ENCODE peak calls at places on chromosomes 4 and X, in four cellular contexts. U, Y, A and T are unnamed samples.

GRCh38 chrX:39149761-39150160 is 348.5 kb downstream of the MID1IP1 start:
- DNase-seq in U (peak), Y (peak), A (peak), T (peak)

GRCh38 chr4:173013232-173013932 is 155.2 kb upstream of the GALNT7 start:
- DNase-seq in U (peak), Y (no peak), A (peak), T (peak)

GRCh38 chr4:182842991-182843390 is 74.2 kb downstream of the DCTD start:
- DNase-seq in U (no peak), Y (no peak), A (no peak), T (no peak)

GRCh38 chr4:153452661-153453378 is 13.3 kb upstream of the TMEM131L start:
- DNase-seq in U (no peak), Y (no peak), A (no peak), T (no peak)

GRCh38 chr4:30094866-30095265 is 625.3 kb upstream of the PCDH7 start:
- DNase-seq in U (no peak), Y (no peak), A (no peak), T (peak)

GRCh38 chr4:130043796-130044195 is 947.8 kb downstream of the C4orf33 start:
- DNase-seq in U (no peak), Y (no peak), A (no peak), T (no peak)

GRCh38 chr4:173051697-173052096 is 116.9 kb upstream of the GALNT7 start:
- DNase-seq in U (no peak), Y (no peak), A (no peak), T (no peak)

GRCh38 chrX:119234931-119235555 is 1.0 kb upstream of the PGRMC1 start:
- DNase-seq in U (peak), Y (no peak), A (peak), T (no peak)

GRCh38 chrX:64093761-64094160 is 111.7 kb downstream of the AMER1 start:
- DNase-seq in U (no peak), Y (no peak), A (peak), T (no peak)

GRCh38 chr4:15929555-15929954 is 9.0 kb downstream of the FGFBP1 start:
- DNase-seq in U (no peak), Y (no peak), A (no peak), T (no peak)

GRCh38 chr4:88880501-88881226 is 176.3 kb downstream of the FAM13A start:
- DNase-seq in U (no peak), Y (no peak), A (no peak), T (peak)

GRCh38 chr4:76215120-76215519 is 1.5 kb upstream of the SCARB2 start:
- DNase-seq in U (no peak), Y (no peak), A (no peak), T (no peak)

GRCh38 chrX:85243761-85244410 is at the start of the genes SATL1 and ZNF711:
- DNase-seq in U (peak), Y (peak), A (peak), T (peak)

GRCh38 chrX:75968293-75968692 is 183.2 kb upstream of the MAGEE2 start:
- DNase-seq in U (peak), Y (no peak), A (no peak), T (no peak)

GRCh38 chrX:54386314-54386713 is 28.5 kb upstream of the WNK3 start:
- DNase-seq in U (no peak), Y (no peak), A (no peak), T (no peak)

GRCh38 chr4:2797545-2798305 is 4.8 kb downstream of the SH3BP2 start:
- DNase-seq in U (peak), Y (peak), A (no peak), T (no peak)

GRCh38 chr4:46389301-46389761 is 597 bp downstream of the GABRA2 start:
- DNase-seq in U (peak), Y (no peak), A (peak), T (peak)

GRCh38 chrX:119236599-119237525 is 777 bp downstream of the PGRMC1 start:
- DNase-seq in U (peak), Y (peak), A (peak), T (peak)

GRCh38 chr4:103091601-103092223 is 7.9 kb downstream of the BDH2 start:
- DNase-seq in U (peak), Y (no peak), A (peak), T (peak)

GRCh38 chr4:144178414-144178813 is 37.9 kb upstream of the GYPA start:
- DNase-seq in U (no peak), Y (no peak), A (no peak), T (no peak)

GRCh38 chr4:185535818-185536729 is 767 bp upstream of the PDLIM3 start:
- DNase-seq in U (no peak), Y (no peak), A (peak), T (peak)
- H3K4me3 ChIP-seq in U (peak), Y (peak), A (peak), T (peak)

DNA sequence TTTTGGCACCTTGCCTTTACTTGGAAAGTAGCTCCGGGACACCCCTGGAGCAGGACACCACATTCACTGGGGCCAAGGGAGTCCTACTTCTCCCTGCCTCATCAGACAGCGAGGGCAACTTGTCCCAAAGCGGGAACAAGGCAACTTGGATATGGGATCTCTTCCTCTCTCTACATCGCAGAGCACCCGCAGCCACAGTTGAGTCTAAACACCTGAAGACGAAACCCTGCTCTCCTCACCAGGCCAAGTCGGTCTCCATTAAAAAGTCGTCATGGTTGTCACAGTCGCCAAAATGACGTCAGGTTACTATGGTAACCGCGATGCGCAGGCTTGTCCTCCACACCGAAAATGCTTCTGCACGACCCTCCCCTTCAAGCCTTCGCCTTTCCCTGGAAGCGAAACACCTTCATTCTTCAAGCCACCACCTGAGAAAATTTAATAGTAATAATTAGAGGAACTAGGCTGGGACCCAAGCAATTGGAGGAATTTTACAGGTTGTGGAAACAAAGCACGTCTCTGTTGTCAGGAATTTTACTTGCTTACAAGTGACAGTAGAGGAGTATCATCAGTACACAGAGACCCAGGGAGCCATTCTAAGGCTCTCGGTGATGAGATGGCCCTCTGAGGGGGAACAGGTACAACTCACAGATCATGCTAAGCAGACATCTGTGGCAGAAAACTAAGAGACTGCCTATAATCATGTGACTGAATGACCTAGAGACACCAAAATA is 30.5 kb upstream of the TCEAL4 start:
- DNase-seq in U (peak), Y (no peak), A (no peak), T (peak)
- H3K4me3 ChIP-seq in U (peak), Y (peak), A (no peak), T (peak)

GRCh38 chr4:52372269-52372668 is 286.8 kb downstream of the USP46 start:
- DNase-seq in U (no peak), Y (no peak), A (no peak), T (no peak)
- H3K4me3 ChIP-seq in U (no peak), Y (no peak), A (no peak), T (no peak)

GRCh38 chr4:25915359-25915716 is 1.3 kb downstream of the SMIM20 start:
- DNase-seq in U (no peak), Y (no peak), A (no peak), T (peak)
- H3K4me3 ChIP-seq in U (no peak), Y (no peak), A (peak), T (no peak)

GRCh38 chrX:281166-281999 is at the start of gene PLCXD1:
- DNase-seq in U (no peak), Y (peak), A (peak), T (peak)
- H3K4me3 ChIP-seq in U (no peak), Y (peak), A (peak), T (peak)

GRCh38 chr4:134200811-134201215 is 776 bp downstream of the PABPC4L start:
- DNase-seq in U (no peak), Y (peak), A (no peak), T (no peak)
- H3K4me3 ChIP-seq in U (no peak), Y (peak), A (peak), T (peak)

GRCh38 chrX:87732133-87732532 is 214.5 kb downstream of the KLHL4 start:
- DNase-seq in U (no peak), Y (no peak), A (no peak), T (no peak)

GRCh38 chrX:87728459-87728858 is 210.9 kb downstream of the KLHL4 start:
- DNase-seq in U (no peak), Y (no peak), A (no peak), T (no peak)

GRCh38 chrX:87727615-87728014 is 210.0 kb downstream of the KLHL4 start:
- DNase-seq in U (no peak), Y (no peak), A (no peak), T (no peak)

GRCh38 chrX:87728024-87728423 is 210.4 kb downstream of the KLHL4 start:
- DNase-seq in U (no peak), Y (no peak), A (no peak), T (no peak)
- H3K4me3 ChIP-seq in U (no peak), Y (no peak), A (no peak), T (no peak)

GRCh38 chrX:150459168-150459567 is 96.1 kb downstream of the MAMLD1 start:
- DNase-seq in U (no peak), Y (no peak), A (no peak), T (no peak)
- H3K4me3 ChIP-seq in U (no peak), Y (no peak), A (no peak), T (no peak)

DNA sequence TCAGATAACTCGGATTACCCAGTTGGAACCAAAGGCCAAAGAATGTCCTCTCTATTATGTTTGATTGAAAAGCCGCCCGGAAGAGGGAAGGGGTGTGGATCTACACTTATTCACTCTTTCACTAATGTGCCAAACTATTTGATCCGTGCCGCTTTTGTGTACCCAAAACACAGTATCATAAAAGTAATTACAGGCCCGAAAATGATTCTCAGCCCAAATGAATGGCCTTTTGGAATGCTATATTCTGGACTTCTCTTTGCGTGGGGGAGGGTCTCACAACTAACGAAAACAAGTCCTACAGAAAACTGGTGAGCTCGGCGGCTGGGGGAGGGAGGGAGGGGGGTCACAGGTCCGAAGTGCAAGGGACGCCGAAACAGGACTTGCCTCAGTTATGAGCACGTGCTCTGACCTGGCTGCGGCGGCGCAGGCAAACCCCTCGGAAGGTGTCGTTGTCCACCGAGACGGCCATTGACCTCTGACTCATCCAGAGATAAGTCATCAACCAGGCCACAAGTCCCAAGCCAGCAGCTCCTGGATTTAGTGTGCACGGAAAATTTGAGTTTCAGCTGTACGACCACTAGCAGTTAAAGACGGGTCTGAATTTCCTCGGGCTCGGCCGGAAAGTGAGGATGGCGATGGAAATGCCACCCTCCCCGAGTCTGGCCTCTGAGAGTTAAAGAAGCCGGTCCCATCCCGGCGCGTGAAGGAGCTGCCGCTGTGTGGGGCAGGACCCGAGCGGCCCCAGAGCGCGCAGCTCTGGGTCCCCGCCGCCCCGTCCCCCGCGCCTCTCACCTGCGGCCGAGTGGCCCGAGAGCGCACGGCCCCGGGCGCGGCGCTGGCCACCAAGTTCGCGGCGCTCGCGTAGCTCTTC is 721 bp downstream of the SH3D19 start:
- DNase-seq in U (peak), Y (peak), A (peak), T (peak)
- H3K4me3 ChIP-seq in U (peak), Y (peak), A (peak), T (peak)

GRCh38 chr4:184235526-184235925 is 17.9 kb upstream of the ENPP6 start:
- DNase-seq in U (no peak), Y (no peak), A (no peak), T (no peak)
- H3K4me3 ChIP-seq in U (no peak), Y (no peak), A (no peak), T (no peak)